ENCODE peak calls at places on chromosomes 7 and 10, in five cellular contexts. One of them, this sample, is unnamed.

GRCh38 chr7:76513817-76514799 is 3.8 kb downstream of the UPK3B start:
- DNase-seq in cardiac muscle cell: no peak
- DNase-seq in skeletal muscle cell: no peak
- DNase-seq in body of pancreas: peak
- DNase-seq in neuronal stem cell: no peak
- DNase-seq in this sample: no peak

GRCh38 chr7:21128418-21128817 is 299.5 kb upstream of the SP4 start:
- DNase-seq in cardiac muscle cell: no peak
- DNase-seq in skeletal muscle cell: no peak
- DNase-seq in body of pancreas: no peak
- DNase-seq in neuronal stem cell: no peak
- DNase-seq in this sample: no peak

GRCh38 chr10:124560377-124560776 is 98.8 kb downstream of the LHPP start:
- DNase-seq in cardiac muscle cell: peak
- DNase-seq in skeletal muscle cell: peak
- DNase-seq in body of pancreas: no peak
- DNase-seq in neuronal stem cell: no peak
- DNase-seq in this sample: peak

GRCh38 chr7:137656227-137656849 is 190.4 kb downstream of the DGKI start:
- DNase-seq in cardiac muscle cell: peak
- DNase-seq in skeletal muscle cell: peak
- DNase-seq in body of pancreas: peak
- DNase-seq in neuronal stem cell: peak
- DNase-seq in this sample: peak

GRCh38 chr10:125269716-125270115 is 109.4 kb upstream of the CTBP2 start:
- DNase-seq in cardiac muscle cell: no peak
- DNase-seq in skeletal muscle cell: no peak
- DNase-seq in body of pancreas: no peak
- DNase-seq in neuronal stem cell: no peak
- DNase-seq in this sample: no peak

GRCh38 chr10:60286436-60287023 is 103.1 kb downstream of the ANK3 start:
- DNase-seq in cardiac muscle cell: no peak
- DNase-seq in skeletal muscle cell: no peak
- DNase-seq in body of pancreas: no peak
- DNase-seq in neuronal stem cell: no peak
- DNase-seq in this sample: no peak

GRCh38 chr10:3887885-3888476 is 103.0 kb upstream of the KLF6 start:
- DNase-seq in cardiac muscle cell: no peak
- DNase-seq in skeletal muscle cell: peak
- DNase-seq in body of pancreas: no peak
- DNase-seq in neuronal stem cell: peak
- DNase-seq in this sample: peak

GRCh38 chr7:105890290-105890997 is 14.0 kb upstream of the ATXN7L1 start:
- DNase-seq in cardiac muscle cell: no peak
- DNase-seq in skeletal muscle cell: no peak
- DNase-seq in body of pancreas: no peak
- DNase-seq in neuronal stem cell: no peak
- DNase-seq in this sample: no peak

GRCh38 chr10:76675951-76676587 is 961.5 kb downstream of the KCNMA1 start:
- DNase-seq in cardiac muscle cell: no peak
- DNase-seq in skeletal muscle cell: no peak
- DNase-seq in body of pancreas: no peak
- DNase-seq in neuronal stem cell: no peak
- DNase-seq in this sample: no peak

GRCh38 chr7:477626-478220 is 41.9 kb downstream of the PDGFA start:
- DNase-seq in cardiac muscle cell: no peak
- DNase-seq in skeletal muscle cell: no peak
- DNase-seq in body of pancreas: no peak
- DNase-seq in neuronal stem cell: no peak
- DNase-seq in this sample: no peak

GRCh38 chr7:31307941-31308340 is 32.6 kb downstream of the NEUROD6 start:
- DNase-seq in cardiac muscle cell: no peak
- DNase-seq in skeletal muscle cell: no peak
- DNase-seq in body of pancreas: no peak
- DNase-seq in neuronal stem cell: no peak
- DNase-seq in this sample: no peak
- H3K4me3 ChIP-seq in cardiac muscle cell: no peak
- H3K4me3 ChIP-seq in skeletal muscle cell: no peak
- H3K4me3 ChIP-seq in body of pancreas: no peak
- H3K4me3 ChIP-seq in neuronal stem cell: no peak
- H3K4me3 ChIP-seq in this sample: no peak

DNA sequence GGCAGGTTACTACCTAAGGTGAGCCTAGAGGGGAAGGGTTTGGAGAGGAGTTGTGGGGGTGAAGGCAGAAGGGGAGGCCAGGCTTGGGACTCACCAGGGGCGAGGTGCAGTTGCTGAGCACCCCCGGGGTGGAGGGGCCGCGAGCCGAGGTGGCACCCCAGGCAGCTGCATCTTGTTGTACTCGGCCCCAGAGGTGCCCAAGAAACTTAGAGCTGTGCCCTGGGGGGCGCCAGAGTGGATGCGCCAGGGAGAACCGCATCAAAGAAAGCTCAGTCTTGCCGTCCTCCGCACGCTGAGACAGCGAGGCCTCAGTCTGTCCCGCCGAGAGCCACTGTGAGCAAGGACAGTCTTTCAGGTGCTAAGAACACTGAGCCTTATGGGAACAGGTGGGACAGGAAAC is 7.4 kb downstream of the ATG9B start:
- DNase-seq in cardiac muscle cell: no peak
- DNase-seq in skeletal muscle cell: no peak
- DNase-seq in body of pancreas: no peak
- DNase-seq in neuronal stem cell: no peak
- DNase-seq in this sample: no peak
- H3K4me3 ChIP-seq in cardiac muscle cell: no peak
- H3K4me3 ChIP-seq in skeletal muscle cell: no peak
- H3K4me3 ChIP-seq in body of pancreas: no peak
- H3K4me3 ChIP-seq in neuronal stem cell: no peak
- H3K4me3 ChIP-seq in this sample: no peak

GRCh38 chr7:125136341-125136740 is 206.7 kb upstream of the POT1 start:
- DNase-seq in cardiac muscle cell: no peak
- DNase-seq in skeletal muscle cell: no peak
- DNase-seq in body of pancreas: no peak
- DNase-seq in neuronal stem cell: no peak
- DNase-seq in this sample: no peak

GRCh38 chr7:125136755-125137547 is 207.3 kb upstream of the POT1 start:
- DNase-seq in cardiac muscle cell: no peak
- DNase-seq in skeletal muscle cell: peak
- DNase-seq in body of pancreas: no peak
- DNase-seq in neuronal stem cell: no peak
- DNase-seq in this sample: no peak
- H3K4me3 ChIP-seq in cardiac muscle cell: no peak
- H3K4me3 ChIP-seq in skeletal muscle cell: no peak
- H3K4me3 ChIP-seq in body of pancreas: no peak
- H3K4me3 ChIP-seq in neuronal stem cell: no peak
- H3K4me3 ChIP-seq in this sample: no peak

DNA sequence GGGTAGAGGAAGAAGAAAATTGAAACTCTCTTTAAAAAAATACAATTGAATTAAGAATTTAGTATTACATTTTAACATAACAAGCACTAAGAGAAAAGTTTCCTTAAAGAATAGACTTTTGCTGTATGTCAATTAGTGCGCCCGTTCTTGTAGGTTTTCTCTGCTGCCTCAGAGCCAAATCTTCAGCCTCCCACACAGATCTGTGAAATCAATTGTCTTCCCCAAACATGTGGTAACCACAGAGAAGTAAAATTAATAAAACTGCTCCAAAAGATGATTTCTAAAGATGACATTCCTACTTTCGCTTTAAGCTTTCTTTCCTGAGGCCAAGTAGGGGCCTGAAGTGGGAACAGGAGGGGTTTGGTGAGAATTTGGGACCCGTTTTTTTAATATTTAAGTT is 113.2 kb upstream of the ADO start:
- DNase-seq in cardiac muscle cell: no peak
- DNase-seq in skeletal muscle cell: no peak
- DNase-seq in body of pancreas: no peak
- DNase-seq in neuronal stem cell: no peak
- DNase-seq in this sample: no peak
- H3K4me3 ChIP-seq in cardiac muscle cell: no peak
- H3K4me3 ChIP-seq in skeletal muscle cell: no peak
- H3K4me3 ChIP-seq in body of pancreas: no peak
- H3K4me3 ChIP-seq in neuronal stem cell: no peak
- H3K4me3 ChIP-seq in this sample: no peak

GRCh38 chr7:117873056-117873932 is at the start of gene CTTNBP2:
- DNase-seq in cardiac muscle cell: peak
- DNase-seq in skeletal muscle cell: peak
- DNase-seq in body of pancreas: peak
- DNase-seq in neuronal stem cell: peak
- DNase-seq in this sample: no peak
- H3K4me3 ChIP-seq in cardiac muscle cell: peak
- H3K4me3 ChIP-seq in skeletal muscle cell: peak
- H3K4me3 ChIP-seq in body of pancreas: peak
- H3K4me3 ChIP-seq in neuronal stem cell: peak
- H3K4me3 ChIP-seq in this sample: peak

DNA sequence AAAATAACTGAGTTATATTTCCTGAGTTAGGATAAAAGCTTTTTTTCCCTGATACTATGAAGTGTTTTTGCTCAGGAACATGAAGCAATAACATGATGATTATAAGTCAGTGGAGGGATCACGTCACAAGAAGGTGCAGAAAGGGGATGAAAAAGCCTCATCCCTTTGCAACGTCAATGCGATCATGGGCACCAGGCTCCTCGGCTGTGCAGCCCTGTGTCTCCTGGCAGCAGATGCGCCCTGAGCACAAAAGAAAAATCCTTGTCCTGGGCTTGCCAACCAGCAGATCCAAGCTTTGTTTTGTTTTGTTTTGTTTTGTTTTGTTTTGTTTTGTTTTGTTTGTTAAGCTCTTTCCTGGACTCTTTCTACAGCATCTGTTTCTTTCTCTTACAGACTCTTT is 103.5 kb upstream of the PRSS1 start:
- DNase-seq in cardiac muscle cell: no peak
- DNase-seq in skeletal muscle cell: no peak
- DNase-seq in body of pancreas: no peak
- DNase-seq in neuronal stem cell: no peak
- DNase-seq in this sample: no peak
- H3K4me3 ChIP-seq in cardiac muscle cell: no peak
- H3K4me3 ChIP-seq in skeletal muscle cell: no peak
- H3K4me3 ChIP-seq in body of pancreas: no peak
- H3K4me3 ChIP-seq in neuronal stem cell: no peak
- H3K4me3 ChIP-seq in this sample: no peak

GRCh38 chr10:44982496-44982895 is 3.9 kb upstream of the DEPP1 start:
- DNase-seq in cardiac muscle cell: no peak
- DNase-seq in skeletal muscle cell: no peak
- DNase-seq in body of pancreas: peak
- DNase-seq in neuronal stem cell: no peak
- DNase-seq in this sample: no peak
- H3K4me3 ChIP-seq in cardiac muscle cell: no peak
- H3K4me3 ChIP-seq in skeletal muscle cell: no peak
- H3K4me3 ChIP-seq in body of pancreas: no peak
- H3K4me3 ChIP-seq in neuronal stem cell: no peak
- H3K4me3 ChIP-seq in this sample: no peak